ENCODE peak calls at places on chromosomes 2 and 18, in five cellular contexts. K is activated CD8-positive, alpha-beta memory T cell treated with anti-CD3 and anti-CD28 coated beads for 24 hours; C is cardiac fibroblast; T is NCI-H2081 treated with DMSO at 0.1 percent for 48 hours; R is GM03348. M is an unnamed sample.

GRCh38 chr2:127096280-127096679 is 10.7 kb downstream of the BIN1 start:
- DNase-seq in T (no peak), C (no peak), R (no peak), K (no peak), M (no peak)

GRCh38 chr2:157246212-157247067 is 11.1 kb upstream of the GALNT5 start:
- DNase-seq in C (peak; percentile 96), T (no peak), R (peak; percentile 72), K (no peak), M (peak; percentile 74)

GRCh38 chr2:10327896-10328666 is 25.4 kb downstream of the HPCAL1 start:
- DNase-seq in C (no peak), R (no peak), T (peak; percentile 11), K (no peak), M (no peak)

GRCh38 chr2:88596141-88596830 is 31.0 kb downstream of the EIF2AK3 start:
- DNase-seq in R (no peak), T (no peak), K (no peak), C (no peak), M (no peak)

GRCh38 chr2:96872591-96873349 is 2.9 kb upstream of the SEMA4C start:
- DNase-seq in C (no peak), R (no peak), K (no peak), T (no peak), M (no peak)

GRCh38 chr2:176082885-176083731 is 654 bp downstream of the EVX2 start:
- DNase-seq in R (no peak), C (no peak), K (no peak), T (no peak), M (no peak)

GRCh38 chr18:23802817-23803216 is 113.6 kb downstream of the LAMA3 start:
- DNase-seq in T (no peak), K (no peak), C (no peak), R (no peak), M (no peak)

GRCh38 chr2:229268626-229269025 is 2.5 kb downstream of the PID1 start:
- DNase-seq in K (no peak), C (no peak), T (no peak), R (peak; percentile 42), M (peak; percentile 31)